ENCODE peak calls at places on chromosomes 12 and 14, in eight cellular contexts. One of them, this sample, is unnamed.

GRCh38 chr12:77104792-77105191 is 39.4 kb upstream of the E2F7 start:
- DNase-seq in sigmoid colon: no peak
- DNase-seq in central memory CD4-positive, alpha-beta T cell: no peak
- DNase-seq in T-helper 1 cell: no peak
- DNase-seq in activated CD4-positive, CD25-positive, alpha-beta regulatory T cell treated with anti-CD3 and anti-CD28 coated beads, Interleukin-2, amount 50 U/mL, for 72 hours: no peak
- DNase-seq in NCI-H2107: no peak
- DNase-seq in lower leg skin: no peak
- DNase-seq in hypothalamus: no peak
- DNase-seq in this sample: no peak

GRCh38 chr12:92601680-92602079 is 101.1 kb upstream of the PLEKHG7 start:
- DNase-seq in sigmoid colon: no peak
- DNase-seq in central memory CD4-positive, alpha-beta T cell: no peak
- DNase-seq in T-helper 1 cell: no peak
- DNase-seq in activated CD4-positive, CD25-positive, alpha-beta regulatory T cell treated with anti-CD3 and anti-CD28 coated beads, Interleukin-2, amount 50 U/mL, for 72 hours: no peak
- DNase-seq in NCI-H2107: no peak
- DNase-seq in lower leg skin: no peak
- DNase-seq in hypothalamus: no peak
- DNase-seq in this sample: no peak

GRCh38 chr14:59428581-59429012 is 36.6 kb downstream of the GPR135 start:
- DNase-seq in sigmoid colon: no peak
- DNase-seq in central memory CD4-positive, alpha-beta T cell: no peak
- DNase-seq in T-helper 1 cell: no peak
- DNase-seq in activated CD4-positive, CD25-positive, alpha-beta regulatory T cell treated with anti-CD3 and anti-CD28 coated beads, Interleukin-2, amount 50 U/mL, for 72 hours: no peak
- DNase-seq in NCI-H2107: no peak
- DNase-seq in lower leg skin: no peak
- DNase-seq in hypothalamus: no peak
- DNase-seq in this sample: no peak

GRCh38 chr14:92846162-92846897 is 52.2 kb downstream of the GOLGA5 start:
- DNase-seq in sigmoid colon: no peak
- DNase-seq in central memory CD4-positive, alpha-beta T cell: no peak
- DNase-seq in T-helper 1 cell: no peak
- DNase-seq in activated CD4-positive, CD25-positive, alpha-beta regulatory T cell treated with anti-CD3 and anti-CD28 coated beads, Interleukin-2, amount 50 U/mL, for 72 hours: no peak
- DNase-seq in NCI-H2107: no peak
- DNase-seq in lower leg skin: no peak
- DNase-seq in hypothalamus: no peak
- DNase-seq in this sample: no peak

GRCh38 chr14:102206901-102207300 is 67.2 kb downstream of the WDR20 start:
- DNase-seq in sigmoid colon: peak
- DNase-seq in central memory CD4-positive, alpha-beta T cell: no peak
- DNase-seq in T-helper 1 cell: no peak
- DNase-seq in activated CD4-positive, CD25-positive, alpha-beta regulatory T cell treated with anti-CD3 and anti-CD28 coated beads, Interleukin-2, amount 50 U/mL, for 72 hours: no peak
- DNase-seq in NCI-H2107: no peak
- DNase-seq in lower leg skin: peak
- DNase-seq in hypothalamus: no peak
- DNase-seq in this sample: no peak

GRCh38 chr12:19994970-19995369 is 373.4 kb upstream of the PDE3A start:
- DNase-seq in sigmoid colon: no peak
- DNase-seq in central memory CD4-positive, alpha-beta T cell: no peak
- DNase-seq in T-helper 1 cell: no peak
- DNase-seq in activated CD4-positive, CD25-positive, alpha-beta regulatory T cell treated with anti-CD3 and anti-CD28 coated beads, Interleukin-2, amount 50 U/mL, for 72 hours: no peak
- DNase-seq in NCI-H2107: no peak
- DNase-seq in lower leg skin: no peak
- DNase-seq in hypothalamus: no peak
- DNase-seq in this sample: no peak

GRCh38 chr12:109153711-109154434 is 37.5 kb downstream of the ACACB start:
- DNase-seq in sigmoid colon: peak
- DNase-seq in central memory CD4-positive, alpha-beta T cell: no peak
- DNase-seq in T-helper 1 cell: no peak
- DNase-seq in activated CD4-positive, CD25-positive, alpha-beta regulatory T cell treated with anti-CD3 and anti-CD28 coated beads, Interleukin-2, amount 50 U/mL, for 72 hours: no peak
- DNase-seq in NCI-H2107: no peak
- DNase-seq in lower leg skin: peak
- DNase-seq in hypothalamus: no peak
- DNase-seq in this sample: no peak

GRCh38 chr12:101327547-101327946 is 47.6 kb downstream of the UTP20 start:
- DNase-seq in sigmoid colon: no peak
- DNase-seq in central memory CD4-positive, alpha-beta T cell: no peak
- DNase-seq in T-helper 1 cell: no peak
- DNase-seq in activated CD4-positive, CD25-positive, alpha-beta regulatory T cell treated with anti-CD3 and anti-CD28 coated beads, Interleukin-2, amount 50 U/mL, for 72 hours: no peak
- DNase-seq in NCI-H2107: no peak
- DNase-seq in lower leg skin: no peak
- DNase-seq in hypothalamus: no peak
- DNase-seq in this sample: no peak

GRCh38 chr14:66813636-66814035 is 305.7 kb downstream of the GPHN start:
- DNase-seq in sigmoid colon: no peak
- DNase-seq in central memory CD4-positive, alpha-beta T cell: no peak
- DNase-seq in T-helper 1 cell: no peak
- DNase-seq in activated CD4-positive, CD25-positive, alpha-beta regulatory T cell treated with anti-CD3 and anti-CD28 coated beads, Interleukin-2, amount 50 U/mL, for 72 hours: no peak
- DNase-seq in NCI-H2107: no peak
- DNase-seq in lower leg skin: no peak
- DNase-seq in hypothalamus: no peak
- DNase-seq in this sample: no peak

GRCh38 chr12:132835076-132835870 is 6.6 kb upstream of the GOLGA3 start:
- DNase-seq in sigmoid colon: no peak
- DNase-seq in central memory CD4-positive, alpha-beta T cell: no peak
- DNase-seq in T-helper 1 cell: no peak
- DNase-seq in activated CD4-positive, CD25-positive, alpha-beta regulatory T cell treated with anti-CD3 and anti-CD28 coated beads, Interleukin-2, amount 50 U/mL, for 72 hours: no peak
- DNase-seq in NCI-H2107: no peak
- DNase-seq in lower leg skin: no peak
- DNase-seq in hypothalamus: no peak
- DNase-seq in this sample: no peak

GRCh38 chr14:57962293-57962996 is 96.6 kb upstream of the SLC35F4 start:
- DNase-seq in sigmoid colon: no peak
- DNase-seq in central memory CD4-positive, alpha-beta T cell: no peak
- DNase-seq in T-helper 1 cell: no peak
- DNase-seq in activated CD4-positive, CD25-positive, alpha-beta regulatory T cell treated with anti-CD3 and anti-CD28 coated beads, Interleukin-2, amount 50 U/mL, for 72 hours: no peak
- DNase-seq in NCI-H2107: no peak
- DNase-seq in lower leg skin: no peak
- DNase-seq in hypothalamus: no peak
- DNase-seq in this sample: no peak

GRCh38 chr14:91113829-91114078 is at the start of gene DGLUCY:
- DNase-seq in sigmoid colon: peak
- DNase-seq in central memory CD4-positive, alpha-beta T cell: no peak
- DNase-seq in T-helper 1 cell: no peak
- DNase-seq in activated CD4-positive, CD25-positive, alpha-beta regulatory T cell treated with anti-CD3 and anti-CD28 coated beads, Interleukin-2, amount 50 U/mL, for 72 hours: no peak
- DNase-seq in NCI-H2107: peak
- DNase-seq in lower leg skin: no peak
- DNase-seq in hypothalamus: no peak
- DNase-seq in this sample: no peak

GRCh38 chr14:103104389-103104653 is 9.8 kb downstream of the EXOC3L4 start:
- DNase-seq in sigmoid colon: no peak
- DNase-seq in central memory CD4-positive, alpha-beta T cell: no peak
- DNase-seq in T-helper 1 cell: no peak
- DNase-seq in activated CD4-positive, CD25-positive, alpha-beta regulatory T cell treated with anti-CD3 and anti-CD28 coated beads, Interleukin-2, amount 50 U/mL, for 72 hours: no peak
- DNase-seq in NCI-H2107: no peak
- DNase-seq in lower leg skin: no peak
- DNase-seq in hypothalamus: no peak
- DNase-seq in this sample: no peak

GRCh38 chr12:31599053-31599452 is 8.1 kb upstream of the DENND5B start:
- DNase-seq in sigmoid colon: no peak
- DNase-seq in central memory CD4-positive, alpha-beta T cell: no peak
- DNase-seq in T-helper 1 cell: no peak
- DNase-seq in activated CD4-positive, CD25-positive, alpha-beta regulatory T cell treated with anti-CD3 and anti-CD28 coated beads, Interleukin-2, amount 50 U/mL, for 72 hours: no peak
- DNase-seq in NCI-H2107: no peak
- DNase-seq in lower leg skin: no peak
- DNase-seq in hypothalamus: no peak
- DNase-seq in this sample: no peak

GRCh38 chr14:52700701-52701172 is 5.4 kb upstream of the ERO1A start:
- DNase-seq in sigmoid colon: no peak
- DNase-seq in central memory CD4-positive, alpha-beta T cell: no peak
- DNase-seq in T-helper 1 cell: no peak
- DNase-seq in activated CD4-positive, CD25-positive, alpha-beta regulatory T cell treated with anti-CD3 and anti-CD28 coated beads, Interleukin-2, amount 50 U/mL, for 72 hours: no peak
- DNase-seq in NCI-H2107: no peak
- DNase-seq in lower leg skin: no peak
- DNase-seq in hypothalamus: no peak
- DNase-seq in this sample: no peak

GRCh38 chr14:102320033-102320660 is 601 bp downstream of the ZNF839 start:
- DNase-seq in sigmoid colon: peak
- DNase-seq in central memory CD4-positive, alpha-beta T cell: peak
- DNase-seq in T-helper 1 cell: peak
- DNase-seq in activated CD4-positive, CD25-positive, alpha-beta regulatory T cell treated with anti-CD3 and anti-CD28 coated beads, Interleukin-2, amount 50 U/mL, for 72 hours: peak
- DNase-seq in NCI-H2107: peak
- DNase-seq in lower leg skin: peak
- DNase-seq in hypothalamus: no peak
- DNase-seq in this sample: peak

This sample was measured in occipital lobe.